ENCODE peak calls at places on chromosome 18, in six cellular contexts. N, V, C, T, F and P are unnamed samples.

GRCh38 chr18:55585586-55586521 is 2.1 kb downstream of the TCF4 start:
- DNase-seq in F (peak), C (peak), T (no peak), V (peak), N (no peak), P (no peak)

GRCh38 chr18:26089247-26090129 is 925 bp downstream of the SS18 start:
- DNase-seq in T (no peak), C (peak), F (peak), N (no peak), V (peak), P (no peak)

GRCh38 chr18:59056706-59057492 is 82.8 kb upstream of the SEC11C start:
- DNase-seq in V (peak), C (no peak), N (no peak), F (peak), T (peak), P (peak)

GRCh38 chr18:30510882-30511281 is 531.7 kb downstream of the DSC3 start:
- DNase-seq in N (no peak), V (no peak), T (no peak), C (no peak), F (no peak), P (no peak)

GRCh38 chr18:74682141-74682997 is 84.7 kb downstream of the ZNF407 start:
- DNase-seq in F (no peak), N (no peak), T (no peak), C (no peak), V (no peak), P (peak)

GRCh38 chr18:12255626-12256026 is 1.5 kb downstream of the CIDEA start:
- DNase-seq in T (no peak), F (peak), V (no peak), N (no peak), C (no peak), P (no peak)

GRCh38 chr18:13530879-13531387 is 195.4 kb downstream of the FAM210A start:
- DNase-seq in F (peak), N (no peak), V (peak), T (peak), C (peak), P (peak)

GRCh38 chr18:56186319-56186718 is 452.1 kb downstream of the TXNL1 start:
- DNase-seq in V (no peak), N (no peak), T (no peak), F (no peak), C (no peak), P (no peak)

GRCh38 chr18:32257073-32257780 is 67.4 kb downstream of the MEP1B start:
- DNase-seq in V (no peak), T (no peak), C (no peak), N (no peak), F (peak), P (no peak)

GRCh38 chr18:12686100-12686499 is 16.4 kb downstream of the CEP76 start:
- DNase-seq in F (peak), V (no peak), N (no peak), C (no peak), T (no peak), P (peak)

GRCh38 chr18:32661486-32662299 is 111.1 kb downstream of the KLHL14 start:
- DNase-seq in V (no peak), F (peak), T (no peak), N (no peak), C (no peak), P (no peak)

GRCh38 chr18:60232541-60232940 is 140.0 kb downstream of the MC4R start:
- DNase-seq in V (no peak), N (no peak), C (no peak), F (peak), T (no peak), P (no peak)

GRCh38 chr18:30163573-30163972 is 879.0 kb downstream of the DSC3 start:
- DNase-seq in N (no peak), F (no peak), V (no peak), T (no peak), C (no peak), P (no peak)

GRCh38 chr18:74497308-74497640 is 1.1 kb downstream of the CNDP2 start:
- DNase-seq in N (no peak), F (no peak), V (no peak), C (no peak), T (no peak), P (no peak)

GRCh38 chr18:3153107-3153704 is 66.6 kb downstream of the MYOM1 start:
- DNase-seq in T (no peak), V (no peak), F (no peak), N (no peak), C (no peak), P (no peak)

GRCh38 chr18:23283933-23284430 is 148.7 kb downstream of the CABLES1 start:
- DNase-seq in V (no peak), T (no peak), F (peak), C (no peak), N (no peak), P (no peak)

GRCh38 chr18:8139127-8139591 is 470.1 kb upstream of the RAB12 start:
- DNase-seq in C (no peak), N (no peak), T (no peak), V (no peak), F (no peak), P (no peak)

GRCh38 chr18:76212958-76213357 is 282.1 kb downstream of the ZNF516 start:
- DNase-seq in C (peak), F (no peak), T (no peak), N (no peak), V (peak), P (peak)

GRCh38 chr18:506264-506663 is 5.8 kb upstream of the COLEC12 start:
- DNase-seq in F (no peak), N (no peak), C (no peak), V (no peak), T (no peak), P (no peak)

GRCh38 chr18:57749604-57749970 is 53.5 kb downstream of the ATP8B1 start:
- DNase-seq in F (no peak), N (no peak), T (no peak), V (no peak), C (no peak), P (no peak)

GRCh38 chr18:74454279-74454741 is 2.8 kb downstream of the DIPK1C start:
- DNase-seq in N (no peak), C (no peak), T (no peak), F (no peak), V (no peak), P (no peak)

GRCh38 chr18:42306208-42306980 is 351.4 kb downstream of the PIK3C3 start:
- DNase-seq in F (peak), V (no peak), C (no peak), N (no peak), T (no peak), P (no peak)

GRCh38 chr18:49847524-49847923 is 34.2 kb upstream of the ACAA2 start:
- DNase-seq in N (no peak), F (no peak), T (no peak), C (no peak), V (no peak), P (no peak)

GRCh38 chr18:39414009-39414700 is 1848.6 kb upstream of the CELF4 start:
- DNase-seq in F (peak), C (no peak), N (no peak), V (no peak), T (no peak), P (no peak)

GRCh38 chr18:59198215-59198614 is 21.7 kb upstream of the GRP start:
- DNase-seq in N (no peak), V (no peak), C (no peak), F (no peak), T (no peak), P (no peak)

GRCh38 chr18:49920731-49921130 is 107.4 kb upstream of the ACAA2 start:
- DNase-seq in V (no peak), T (no peak), C (no peak), N (no peak), F (peak), P (no peak)

GRCh38 chr18:59155140-59155539 is 15.5 kb downstream of the SEC11C start:
- DNase-seq in C (no peak), N (no peak), F (peak), V (no peak), T (no peak), P (no peak)

GRCh38 chr18:2921778-2922177 is 75.0 kb downstream of the EMILIN2 start:
- DNase-seq in C (no peak), N (no peak), F (no peak), V (no peak), T (no peak), P (no peak)

GRCh38 chr18:56748698-56749268 is 97.6 kb downstream of the WDR7 start:
- DNase-seq in T (no peak), N (no peak), V (peak), F (peak), C (peak), P (peak)

GRCh38 chr18:34122724-34123334 is 101.9 kb downstream of the NOL4 start:
- DNase-seq in T (no peak), V (peak), N (no peak), C (peak), F (peak), P (peak)

GRCh38 chr18:25298853-25299274 is 53.1 kb downstream of the ZNF521 start:
- DNase-seq in F (peak), C (no peak), N (no peak), V (no peak), T (no peak), P (no peak)

GRCh38 chr18:36752929-36753865 is 75.6 kb downstream of the TPGS2 start:
- DNase-seq in V (no peak), F (no peak), C (no peak), T (no peak), N (no peak), P (no peak)

GRCh38 chr18:76349067-76349715 is 145.9 kb downstream of the ZNF516 start:
- DNase-seq in N (peak), C (peak), T (peak), F (peak), V (peak), P (peak)

GRCh38 chr18:79952457-79952995 is 1.1 kb upstream of the SLC66A2 start:
- DNase-seq in N (no peak), V (no peak), C (no peak), F (no peak), T (no peak), P (no peak)

GRCh38 chr18:8424917-8425725 is 184.1 kb upstream of the RAB12 start:
- DNase-seq in N (no peak), F (peak), C (no peak), V (no peak), T (no peak), P (no peak)

GRCh38 chr18:57956495-57956894 is 87.5 kb upstream of the NEDD4L start:
- DNase-seq in C (no peak), N (no peak), F (no peak), T (no peak), V (no peak), P (no peak)

GRCh38 chr18:38502539-38502938 is 936.9 kb upstream of the CELF4 start:
- DNase-seq in C (no peak), T (no peak), V (no peak), F (no peak), N (no peak), P (no peak)